ENCODE peak calls at places on chromosomes 1 and 21, in nine cellular contexts. Z, C, R, O, U, E, A, S and M are unnamed samples.

GRCh38 chr1:197692965-197693364 is 82.3 kb downstream of the DENND1B start:
- DNase-seq in Z (no peak), C (no peak), R (no peak), O (no peak), U (no peak), E (peak), A (no peak), S (no peak), M (no peak)

GRCh38 chr1:186146971-186147370 is 228.1 kb downstream of the TPR start:
- DNase-seq in Z (no peak), C (no peak), R (no peak), O (no peak), U (no peak), E (no peak), A (no peak), S (no peak), M (no peak)

GRCh38 chr21:45427331-45428271 is 22.6 kb downstream of the COL18A1 start:
- DNase-seq in Z (no peak), C (peak), R (no peak), O (no peak), U (peak), E (peak), A (no peak), S (no peak), M (no peak)

GRCh38 chr1:111727056-111727455 is 12.1 kb downstream of the INKA2 start:
- DNase-seq in Z (no peak), C (no peak), R (no peak), O (no peak), U (no peak), E (no peak), A (no peak), S (no peak), M (no peak)

GRCh38 chr1:204446413-204447111 is 34.9 kb upstream of the PPP1R15B start:
- DNase-seq in Z (peak), C (no peak), R (peak), O (peak), U (peak), E (peak), A (peak), S (peak), M (no peak)

GRCh38 chr1:244012232-244012631 is 38.9 kb upstream of the ZBTB18 start:
- DNase-seq in Z (no peak), C (peak), R (no peak), O (no peak), U (peak), E (peak), A (no peak), S (no peak), M (no peak)

GRCh38 chr1:214452152-214452806 is 99.1 kb downstream of the PTPN14 start:
- DNase-seq in Z (no peak), C (no peak), R (no peak), O (no peak), U (peak), E (no peak), A (no peak), S (peak), M (no peak)

GRCh38 chr1:154847891-154848290 is 22.2 kb downstream of the KCNN3 start:
- DNase-seq in Z (no peak), C (no peak), R (peak), O (no peak), U (no peak), E (peak), A (no peak), S (peak), M (no peak)

GRCh38 chr1:47002211-47002610 is 21.3 kb upstream of the CYP4X1 start:
- DNase-seq in Z (no peak), C (no peak), R (no peak), O (no peak), U (no peak), E (no peak), A (no peak), S (no peak), M (no peak)

GRCh38 chr1:117312453-117313138 is 54.7 kb upstream of the MAN1A2 start:
- DNase-seq in Z (no peak), C (no peak), R (no peak), O (no peak), U (peak), E (peak), A (no peak), S (peak), M (no peak)

GRCh38 chr21:16185766-16186165 is 456.0 kb downstream of the USP25 start:
- DNase-seq in Z (no peak), C (no peak), R (no peak), O (no peak), U (no peak), E (no peak), A (no peak), S (no peak), M (no peak)

GRCh38 chr1:239755513-239755912 is 336.2 kb upstream of the FMN2 start:
- DNase-seq in Z (no peak), C (no peak), R (no peak), O (no peak), U (no peak), E (no peak), A (no peak), S (no peak), M (no peak)

GRCh38 chr21:15761508-15762100 is 31.8 kb downstream of the USP25 start:
- DNase-seq in Z (no peak), C (no peak), R (no peak), O (no peak), U (no peak), E (no peak), A (no peak), S (no peak), M (no peak)

GRCh38 chr1:57422271-57423134 is 1.4 kb downstream of the DAB1 start:
- DNase-seq in Z (no peak), C (no peak), R (no peak), O (no peak), U (peak), E (peak), A (no peak), S (peak), M (no peak)

GRCh38 chr1:54944610-54945392 is 35.6 kb upstream of the TMEM61 start:
- DNase-seq in Z (peak), C (peak), R (peak), O (peak), U (peak), E (peak), A (peak), S (peak), M (peak)